ENCODE peak calls at places on chromosomes 7 and 10, in eight cellular contexts. R is spleen, F is vagina, O is heart left ventricle, A is IMR-90, S is prostate gland, E is upper lobe of left lung, V is uterus. U is an unnamed sample. For H3K4me1, the result is how much of the 10 kb centered on the place peaks cover.

GRCh38 chr10:109429956-109430760 is 493.2 kb downstream of the XPNPEP1 start:
- DNase-seq in R (no peak), F (no peak), O (no peak), A (peak), S (no peak), E (no peak), V (no peak), U (no peak)

GRCh38 chr10:125514206-125515162 is 168.5 kb downstream of the TEX36 start:
- DNase-seq in R (no peak), F (no peak), O (no peak), A (no peak), S (no peak), E (no peak), V (no peak), U (no peak)

GRCh38 chr7:116786791-116787443 is 75.5 kb upstream of the CAPZA2 start:
- DNase-seq in R (no peak), F (no peak), O (no peak), A (peak), S (no peak), E (no peak), V (no peak), U (no peak)

GRCh38 chr7:34131371-34131770 is 226.0 kb downstream of the BMPER start:
- DNase-seq in R (no peak), F (no peak), O (no peak), A (no peak), S (no peak), E (no peak), V (no peak), U (no peak)

GRCh38 chr7:79681454-79681853 is 228.0 kb upstream of the MAGI2 start:
- DNase-seq in R (no peak), F (no peak), O (no peak), A (no peak), S (no peak), E (no peak), V (no peak), U (no peak)

GRCh38 chr7:73329861-73330581 is 2.1 kb downstream of the FKBP6 start:
- DNase-seq in R (no peak), F (no peak), O (no peak), A (peak), S (no peak), E (no peak), V (no peak), U (no peak)

GRCh38 chr7:27774717-27775328 is 34.9 kb downstream of the TAX1BP1 start:
- DNase-seq in R (no peak), F (no peak), O (no peak), A (peak), S (no peak), E (no peak), V (no peak), U (no peak)

GRCh38 chr7:106793015-106793651 is 71.9 kb upstream of the PIK3CG start:
- DNase-seq in R (no peak), F (no peak), O (no peak), A (peak), S (no peak), E (no peak), V (no peak), U (no peak)

GRCh38 chr7:154942718-154943117 is 60.2 kb downstream of the PAXIP1 start:
- DNase-seq in R (no peak), F (no peak), O (no peak), A (no peak), S (no peak), E (no peak), V (no peak), U (no peak)

GRCh38 chr10:74750848-74751274 is 75.5 kb upstream of the KAT6B start:
- DNase-seq in R (no peak), F (peak), O (no peak), A (no peak), S (no peak), E (no peak), V (no peak), U (no peak)

GRCh38 chr10:51023611-51024010 is 50.7 kb upstream of the PRKG1 start:
- DNase-seq in R (no peak), F (no peak), O (no peak), A (peak), S (no peak), E (no peak), V (no peak), U (no peak)

GRCh38 chr10:26438534-26439269 is 561 bp downstream of the APBB1IP start:
- DNase-seq in R (peak), F (no peak), O (peak), A (no peak), S (no peak), E (peak), V (no peak), U (no peak)

GRCh38 chr10:132856869-132857524 is 71.0 kb upstream of the NKX6-2 start:
- DNase-seq in R (peak), F (no peak), O (no peak), A (no peak), S (no peak), E (peak), V (peak), U (no peak)

GRCh38 chr10:117216028-117216427 is 18.7 kb downstream of the KCNK18 start:
- DNase-seq in R (peak), F (no peak), O (no peak), A (no peak), S (no peak), E (no peak), V (no peak), U (no peak)

GRCh38 chr7:47580811-47581331 is 1.0 kb downstream of the TNS3 start:
- DNase-seq in R (no peak), F (no peak), O (no peak), A (peak), S (no peak), E (peak), V (no peak), U (no peak)

GRCh38 chr7:5549096-5549896 is 125.7 kb upstream of the TNRC18 start:
- DNase-seq in R (no peak), F (no peak), O (no peak), A (peak), S (no peak), E (peak), V (no peak), U (no peak)

GRCh38 chr7:132275384-132275783 is 300.9 kb downstream of the PLXNA4 start:
- DNase-seq in R (no peak), F (no peak), O (no peak), A (no peak), S (no peak), E (no peak), V (no peak), U (no peak)

GRCh38 chr7:74376256-74377036 is 77.3 kb upstream of the GTF2IRD1 start:
- DNase-seq in R (no peak), F (no peak), O (no peak), A (no peak), S (no peak), E (no peak), V (no peak), U (no peak)

GRCh38 chr7:68216046-68216445 is 1219.4 kb downstream of the TYW1 start:
- DNase-seq in R (peak), F (no peak), O (no peak), A (no peak), S (no peak), E (no peak), V (no peak), U (no peak)

GRCh38 chr10:83274088-83274487 is 865.2 kb upstream of the GHITM start:
- DNase-seq in R (no peak), F (no peak), O (no peak), A (no peak), S (no peak), E (no peak), V (no peak), U (no peak)

GRCh38 chr7:134742688-134743350 is 36.6 kb upstream of the CALD1 start:
- DNase-seq in R (no peak), F (no peak), O (no peak), A (peak), S (no peak), E (no peak), V (peak), U (no peak)

GRCh38 chr7:151174246-151175046 is 7.0 kb upstream of the GBX1 start:
- DNase-seq in R (peak), F (no peak), O (no peak), A (peak), S (no peak), E (peak), V (no peak), U (no peak)

GRCh38 chr7:5396542-5396941 is 27.1 kb downstream of the TNRC18 start:
- DNase-seq in R (peak), F (no peak), O (no peak), A (no peak), S (peak), E (peak), V (no peak), U (no peak)

GRCh38 chr7:28086198-28086597 is 94.4 kb downstream of the JAZF1 start:
- DNase-seq in R (no peak), F (no peak), O (no peak), A (no peak), S (no peak), E (no peak), V (no peak), U (no peak)

GRCh38 chr10:4825868-4826787 is at the start of gene AKR1E2:
- DNase-seq in R (peak), F (peak), O (peak), A (peak), S (peak), E (peak), V (peak), U (peak)

GRCh38 chr10:106863549-106863948 is 301.0 kb downstream of the SORCS1 start:
- DNase-seq in R (no peak), F (no peak), O (no peak), A (no peak), S (no peak), E (no peak), V (no peak), U (no peak)

GRCh38 chr7:69219381-69219780 is 378.9 kb upstream of the AUTS2 start:
- DNase-seq in R (no peak), F (no peak), O (no peak), A (no peak), S (no peak), E (no peak), V (no peak), U (no peak)

GRCh38 chr10:80540644-80541143 is 3.0 kb downstream of the SH2D4B start:
- DNase-seq in R (no peak), F (no peak), O (no peak), A (no peak), S (no peak), E (peak), V (no peak), U (no peak)

GRCh38 chr7:19405546-19405945 is 260.3 kb upstream of the FERD3L start:
- DNase-seq in R (no peak), F (no peak), O (no peak), A (peak), S (no peak), E (no peak), V (no peak), U (no peak)

DNA sequence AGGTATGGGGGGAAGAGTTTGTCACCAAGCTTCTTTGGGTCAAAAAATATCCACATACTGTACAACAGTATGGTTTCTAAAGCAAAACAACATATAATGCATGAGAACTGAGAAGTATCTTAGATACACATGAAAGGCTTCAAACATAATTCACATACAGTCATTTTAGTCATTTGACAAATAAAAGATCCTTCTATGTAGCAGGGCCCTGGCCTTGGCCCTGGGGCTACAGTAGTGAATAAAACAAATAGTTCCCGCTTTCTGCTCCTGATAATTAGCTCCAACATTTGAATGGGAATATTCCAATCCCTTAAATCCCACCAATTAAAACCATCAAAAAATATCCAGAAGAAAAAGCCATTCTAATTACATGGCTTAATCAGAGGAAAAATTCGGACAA is 51.3 kb downstream of the MALSU1 start:
- DNase-seq in R (no peak), F (no peak), O (no peak), A (no peak), S (no peak), E (no peak), V (no peak), U (no peak)
- H3K4me1 ChIP-seq in R (under half), F (under half), O (under half), A (under half), S (under half), E (under half), V (under half), U (half or more)

DNA sequence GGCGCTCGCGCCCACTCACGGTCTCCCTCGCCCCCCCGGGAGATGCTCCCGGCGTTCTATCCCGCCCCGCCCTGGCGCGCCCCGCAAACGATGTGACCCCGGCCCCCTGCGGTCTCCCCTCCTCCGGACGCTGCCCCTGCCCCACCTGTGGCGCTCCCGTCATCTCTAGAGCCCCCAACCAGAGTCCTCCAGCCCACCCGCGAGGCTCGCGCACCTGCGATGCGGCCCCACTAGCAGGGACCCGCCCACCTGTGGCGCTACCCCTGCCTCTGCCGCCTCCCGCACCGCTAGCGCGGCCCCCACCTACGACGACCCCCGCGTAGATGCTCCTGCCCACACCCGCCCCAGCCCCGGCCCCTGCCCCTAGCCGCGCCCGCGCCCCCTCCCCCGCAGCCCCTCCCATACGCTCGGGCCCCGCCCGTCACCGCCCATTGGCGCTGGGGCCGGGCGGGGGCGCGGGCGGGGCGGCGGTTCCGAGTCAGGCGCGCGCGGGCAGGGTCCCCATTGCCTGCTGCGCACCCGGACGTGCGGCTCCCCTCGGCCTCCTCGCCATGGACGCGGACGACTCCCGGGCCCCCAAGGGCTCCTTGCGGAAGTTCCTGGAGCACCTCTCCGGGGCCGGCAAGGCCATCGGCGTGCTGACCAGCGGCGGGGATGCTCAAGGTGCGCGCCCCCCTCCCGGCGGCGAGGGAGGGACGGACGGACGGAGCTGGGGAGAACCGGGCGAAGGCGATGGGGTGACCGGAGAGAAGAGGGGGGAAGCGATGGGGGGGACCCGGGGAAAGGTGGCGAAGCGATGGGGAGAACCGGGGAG is at the start of gene PFKP:
- DNase-seq in R (peak), F (no peak), O (peak), A (no peak), S (peak), E (no peak), V (peak), U (no peak)
- TF ChIP-seq POLR2A in R (no peak), F (peak), O (no peak), A (peak), S (peak), E (no peak), V (no peak), U (peak)

GRCh38 chr10:72170263-72170662 is 45.5 kb upstream of the ANAPC16 start:
- DNase-seq in R (no peak), F (no peak), O (no peak), A (no peak), S (no peak), E (peak), V (no peak), U (no peak)

GRCh38 chr10:72162978-72163377 is 52.8 kb upstream of the ANAPC16 start:
- DNase-seq in R (no peak), F (no peak), O (no peak), A (peak), S (no peak), E (no peak), V (no peak), U (no peak)

DNA sequence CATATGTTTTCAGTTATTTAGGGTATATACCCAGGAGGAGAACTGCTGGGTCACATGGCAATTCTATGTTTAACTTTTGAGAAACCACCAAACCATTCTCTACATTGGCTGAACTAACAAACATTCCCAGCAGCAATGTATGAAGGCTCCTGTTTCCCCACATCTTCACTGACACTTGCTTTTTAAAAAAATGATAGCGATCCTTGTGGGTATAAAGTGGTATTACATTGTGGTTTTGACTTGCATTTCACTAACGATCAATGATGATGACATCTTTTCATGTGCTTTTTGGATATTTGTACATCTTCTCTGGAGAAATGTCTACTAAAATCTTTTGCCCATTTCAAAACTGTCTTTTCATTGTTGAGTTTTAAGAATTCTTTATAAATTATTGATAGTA is 51.2 kb upstream of the ANAPC16 start:
- DNase-seq in R (no peak), F (no peak), O (no peak), A (peak), S (no peak), E (no peak), V (no peak), U (no peak)
- H3K4me1 ChIP-seq in R (under half), F (under half), O (under half), A (under half), S (under half), E (under half), V (under half), U (under half)

GRCh38 chr10:102503264-102504178 is at the start of gene SUFU:
- DNase-seq in R (peak), F (peak), O (peak), A (peak), S (peak), E (peak), V (peak), U (peak)
- TF ChIP-seq POLR2A in R (no peak), F (peak), O (no peak), A (peak), S (peak), E (no peak), V (peak), U (no peak)

GRCh38 chr10:84352251-84352842 is 24.0 kb downstream of the CCSER2 start:
- DNase-seq in R (peak), F (no peak), O (peak), A (peak), S (peak), E (peak), V (no peak), U (no peak)
- H3K4me1 ChIP-seq in R (under half), F (under half), O (under half), A (under half), S (under half), E (under half), V (under half), U (half or more)

GRCh38 chr7:98322331-98323260 is 41.1 kb downstream of the BRI3 start:
- DNase-seq in R (no peak), F (no peak), O (no peak), A (no peak), S (no peak), E (no peak), V (no peak), U (no peak)

GRCh38 chr7:98319176-98319575 is 37.7 kb downstream of the BRI3 start:
- DNase-seq in R (no peak), F (no peak), O (no peak), A (no peak), S (no peak), E (no peak), V (no peak), U (no peak)

GRCh38 chr7:98324782-98325181 is 43.3 kb downstream of the BRI3 start:
- DNase-seq in R (no peak), F (no peak), O (no peak), A (no peak), S (no peak), E (no peak), V (no peak), U (no peak)

GRCh38 chr7:98321301-98321700 is 39.8 kb downstream of the BRI3 start:
- DNase-seq in R (no peak), F (no peak), O (no peak), A (no peak), S (no peak), E (no peak), V (no peak), U (no peak)

GRCh38 chr7:98323597-98324322 is 42.3 kb downstream of the BRI3 start:
- DNase-seq in R (no peak), F (no peak), O (no peak), A (peak), S (no peak), E (no peak), V (no peak), U (no peak)
- TF ChIP-seq POLR2A in R (no peak), F (no peak), O (no peak), A (no peak), S (no peak), E (no peak), V (no peak), U (no peak)

GRCh38 chr10:100485841-100486495 is 23.2 kb downstream of the WNT8B start:
- DNase-seq in R (no peak), F (no peak), O (no peak), A (no peak), S (no peak), E (no peak), V (no peak), U (no peak)
- H3K4me1 ChIP-seq in R (under half), F (under half), O (under half), A (under half), S (under half), E (under half), V (under half), U (under half)

DNA sequence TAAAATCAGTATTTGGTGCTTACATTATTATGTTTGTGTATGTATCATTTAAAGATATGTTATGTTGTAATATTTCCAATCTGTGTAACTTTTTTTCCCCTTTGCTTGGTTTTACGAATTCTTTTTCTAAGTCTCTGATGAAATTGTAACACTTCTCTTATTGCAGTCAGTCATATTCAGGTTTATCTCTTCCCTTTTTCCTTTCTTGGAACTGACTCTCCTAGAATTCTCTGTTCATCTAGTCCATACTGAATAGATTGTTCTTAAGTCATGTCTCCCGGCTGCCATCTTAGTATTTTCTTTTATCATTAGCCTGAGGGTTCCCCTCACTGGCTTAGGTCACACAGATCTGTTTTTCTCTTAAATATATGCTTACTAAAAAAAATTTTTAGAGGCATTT is 44.6 kb downstream of the PHTF2 start:
- DNase-seq in R (no peak), F (no peak), O (no peak), A (no peak), S (no peak), E (no peak), V (no peak), U (no peak)
- TF ChIP-seq POLR2A in R (no peak), F (no peak), O (no peak), A (no peak), S (no peak), E (no peak), V (no peak), U (no peak)